ENCODE peak calls at places on chromosome 3, in six cellular contexts. K is hepatic stellate cell; G is thyroid gland; V is stimulated activated CD4-positive, alpha-beta T cell treated with anti-CD3 and anti-CD28 coated beads, Interleukin-1b, Interleukin-23, amount 100 ng/mL, for 1 hour; R is adipocyte; I is GM06990. X is an unnamed sample.

GRCh38 chr3:121995190-121996137 is 26.6 kb downstream of the ILDR1 start:
- DNase-seq in R (peak; percentile 48), K (peak; percentile 51), I (peak; percentile 60), G (peak; percentile 76), V (no peak), X (peak; percentile 73)

GRCh38 chr3:38823722-38824121 is 7.7 kb upstream of the SCN10A start:
- DNase-seq in G (no peak), K (no peak), I (no peak), V (no peak), R (no peak), X (no peak)

GRCh38 chr3:20015525-20015924 is 3.5 kb upstream of the PP2D1 start:
- DNase-seq in R (no peak), I (no peak), V (no peak), G (no peak), K (no peak), X (no peak)

GRCh38 chr3:10395671-10396070 is 74.8 kb upstream of the SEC13 start:
- DNase-seq in I (no peak), K (no peak), V (no peak), G (peak; percentile 6), R (no peak), X (no peak)

GRCh38 chr3:14113964-14114667 is 10.6 kb downstream of the CHCHD4 start:
- DNase-seq in I (no peak), G (peak; percentile 24), R (no peak), V (no peak), K (no peak), X (no peak)

GRCh38 chr3:10194328-10195071 is 29.8 kb downstream of the IRAK2 start:
- DNase-seq in I (peak; percentile 73), R (peak; percentile 45), V (no peak), G (peak; percentile 63), K (no peak), X (no peak)

GRCh38 chr3:66163222-66163621 is 57.6 kb upstream of the SLC25A26 start:
- DNase-seq in R (no peak), V (no peak), K (no peak), I (no peak), G (no peak), X (no peak)

GRCh38 chr3:197478746-197479668 is 76.8 kb downstream of the BDH1 start:
- DNase-seq in I (no peak), G (no peak), R (peak; percentile 57), K (no peak), V (no peak), X (no peak)

GRCh38 chr3:108946292-108947290 is 7.1 kb downstream of the GUCA1C start:
- DNase-seq in V (no peak), G (no peak), K (no peak), I (no peak), R (no peak), X (no peak)

GRCh38 chr3:187737401-187738088 is 7.7 kb downstream of the BCL6 start:
- DNase-seq in V (no peak), R (peak; percentile 85), I (no peak), K (no peak), G (peak; percentile 75), X (peak; percentile 93)

GRCh38 chr3:99410789-99411311 is 227.5 kb upstream of the COL8A1 start:
- DNase-seq in G (no peak), I (no peak), V (no peak), K (peak; percentile 48), R (peak; percentile 89), X (no peak)